ENCODE peak calls at places on chromosomes 6 and 20, in four cellular contexts. P is Peyer's patch, G is DMS79 treated with DMSO at 0.1 percent for 48 hours, H is NCI-H2171. Q is an unnamed sample.

GRCh38 chr6:130794686-130795085 is 32.5 kb upstream of the SMLR1 start:
- DNase-seq in P (no peak), G (no peak), H (no peak), Q (no peak)

GRCh38 chr6:150652848-150653613 is 53.3 kb downstream of the PLEKHG1 start:
- DNase-seq in P (no peak), G (no peak), H (no peak), Q (no peak)

GRCh38 chr6:42075159-42075838 is 25.0 kb downstream of the TAF8 start:
- DNase-seq in P (peak), G (peak), H (peak), Q (peak)

GRCh38 chr6:132300323-132300949 is 100.8 kb downstream of the MOXD1 start:
- DNase-seq in P (peak), G (no peak), H (no peak), Q (no peak)

GRCh38 chr6:5898102-5898501 is 108.6 kb downstream of the NRN1 start:
- DNase-seq in P (no peak), G (no peak), H (no peak), Q (no peak)

GRCh38 chr20:5065489-5066383 is 54.0 kb downstream of the PCNA start:
- DNase-seq in P (no peak), G (no peak), H (no peak), Q (peak)

GRCh38 chr6:43891072-43891870 is 121.3 kb downstream of the VEGFA start:
- DNase-seq in P (no peak), G (peak), H (peak), Q (no peak)

GRCh38 chr6:6546318-6547110 is 42.0 kb upstream of the LY86 start:
- DNase-seq in P (no peak), G (no peak), H (no peak), Q (peak)

GRCh38 chr6:110662468-110663211 is 152.6 kb downstream of the CDK19 start:
- DNase-seq in P (no peak), G (no peak), H (no peak), Q (no peak)

GRCh38 chr20:45114465-45115385 is at the start of gene WFDC5:
- DNase-seq in P (no peak), G (no peak), H (no peak), Q (no peak)

GRCh38 chr6:169073311-169073710 is 180.3 kb downstream of the THBS2 start:
- DNase-seq in P (no peak), G (no peak), H (no peak), Q (no peak)

GRCh38 chr20:14441201-14441600 is 103.8 kb upstream of the FLRT3 start:
- DNase-seq in P (no peak), G (no peak), H (no peak), Q (no peak)

Q was measured in CD14-positive monocyte.